ENCODE peak calls at places on chromosomes 12 and 14, in seven cellular contexts. U, L, S, J, E, C and X are unnamed samples.
A peak's percentile ranks its signal among the peaks of the same experiment; 100 is the strongest.

GRCh38 chr12:108210001-108210400 is 80.9 kb downstream of the WSCD2 start:
- DNase-seq in U (no peak), E (no peak), L (no peak), C (no peak), S (no peak), J (no peak), X (no peak)

GRCh38 chr12:25816637-25817036 is 141.8 kb upstream of the RASSF8 start:
- DNase-seq in E (no peak), J (no peak), U (no peak), L (no peak), S (no peak), C (no peak), X (no peak)

GRCh38 chr14:83838221-83838620 is 1691.7 kb upstream of the FLRT2 start:
- DNase-seq in L (no peak), E (no peak), U (no peak), S (no peak), C (no peak), J (no peak), X (no peak)

GRCh38 chr12:107759410-107759809 is 1.5 kb downstream of the PRDM4 start:
- DNase-seq in U (peak; percentile 53), C (no peak), S (no peak), E (no peak), J (no peak), L (no peak), X (peak; percentile 45)

GRCh38 chr12:56299308-56299852 is 750 bp downstream of the CS start:
- DNase-seq in S (no peak), C (no peak), L (no peak), J (no peak), E (no peak), U (peak; percentile 51), X (peak; percentile 31)

GRCh38 chr12:49872381-49872780 is 29.5 kb upstream of the BCDIN3D start:
- DNase-seq in U (no peak), J (no peak), L (no peak), C (no peak), S (no peak), E (no peak), X (no peak)

GRCh38 chr12:92472198-92472597 is 230.6 kb upstream of the PLEKHG7 start:
- DNase-seq in C (no peak), S (no peak), E (no peak), L (no peak), J (no peak), U (no peak), X (no peak)

GRCh38 chr14:75562048-75562447 is 16.4 kb upstream of the FLVCR2 start:
- DNase-seq in S (no peak), U (no peak), J (no peak), E (no peak), L (no peak), C (no peak), X (peak; percentile 65)

GRCh38 chr12:24770334-24770733 is 178.6 kb downstream of the BCAT1 start:
- DNase-seq in L (no peak), E (no peak), S (no peak), U (no peak), J (no peak), C (no peak), X (no peak)

DNA sequence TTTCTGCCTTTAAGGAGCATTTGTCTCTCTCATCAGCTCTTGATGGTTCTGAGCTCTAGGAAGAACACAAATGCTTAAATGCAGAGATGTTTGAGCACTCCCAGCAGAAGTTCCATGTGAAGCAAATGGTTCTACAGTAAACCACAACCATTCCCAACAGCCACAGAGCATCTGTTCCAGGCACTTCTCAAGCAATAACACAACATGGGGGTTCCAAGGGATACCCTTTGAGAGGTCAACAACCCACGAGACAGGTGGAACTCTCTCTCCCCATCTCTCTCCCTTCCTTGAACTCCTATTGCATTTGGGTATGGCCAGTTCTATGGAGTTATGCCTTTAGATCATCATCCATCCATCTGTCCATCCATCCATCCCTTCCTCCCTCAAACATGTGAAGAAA is 5.2 kb upstream of the COL2A1 start:
- DNase-seq in J (no peak), E (no peak), L (no peak), U (no peak), S (no peak), C (no peak), X (no peak)
- H3K27me3 ChIP-seq in J (peaks cover 67% of the 10 kb centered on the region), E (peaks cover 13% of the 10 kb centered on the region), L (peaks cover 60% of the 10 kb centered on the region), U (peaks cover 64% of the 10 kb centered on the region), S (peaks cover 35% of the 10 kb centered on the region), C (peaks cover 38% of the 10 kb centered on the region), X (peaks cover 27% of the 10 kb centered on the region)

GRCh38 chr12:8746046-8746445 is 48.3 kb downstream of the RIMKLB start:
- DNase-seq in S (no peak), J (no peak), C (no peak), U (no peak), L (no peak), E (no peak), X (no peak)
- H3K27me3 ChIP-seq in S (no peaks in the 10 kb centered on the region), J (no peaks in the 10 kb centered on the region), C (no peaks in the 10 kb centered on the region), U (no peaks in the 10 kb centered on the region), L (no peaks in the 10 kb centered on the region), E (no peaks in the 10 kb centered on the region), X (no peaks in the 10 kb centered on the region)

DNA sequence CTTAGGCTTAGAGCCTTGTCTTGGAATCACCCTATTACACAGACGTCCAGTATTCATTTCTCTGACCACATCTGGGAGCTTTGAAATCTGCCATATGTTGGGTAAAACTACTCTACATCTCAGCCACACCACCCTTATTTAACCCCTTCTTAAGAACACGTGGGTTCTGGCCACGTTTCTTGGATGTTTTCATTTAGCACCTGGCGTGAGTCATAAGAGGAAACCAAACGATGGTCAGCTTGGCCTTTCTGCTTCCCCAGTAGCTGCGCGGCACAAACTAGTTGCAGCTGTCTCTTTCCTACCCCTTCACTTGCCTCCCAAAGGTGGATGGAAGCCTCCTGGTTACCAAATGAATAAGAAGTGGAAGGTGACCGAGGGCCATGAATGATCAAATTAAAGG is 153.9 kb downstream of the ZNF664 start:
- DNase-seq in J (no peak), E (no peak), U (no peak), S (no peak), L (no peak), C (no peak), X (no peak)
- H3K27me3 ChIP-seq in J (peaks cover 20% of the 10 kb centered on the region), E (no peaks in the 10 kb centered on the region), U (no peaks in the 10 kb centered on the region), S (no peaks in the 10 kb centered on the region), L (no peaks in the 10 kb centered on the region), C (no peaks in the 10 kb centered on the region), X (no peaks in the 10 kb centered on the region)

GRCh38 chr12:54641089-54641488 is 6.4 kb upstream of the LACRT start:
- DNase-seq in E (peak; percentile 88), U (no peak), C (no peak), J (no peak), L (no peak), S (no peak), X (no peak)
- H3K27me3 ChIP-seq in E (no peaks in the 10 kb centered on the region), U (no peaks in the 10 kb centered on the region), C (peaks cover 8% of the 10 kb centered on the region), J (peaks cover 23% of the 10 kb centered on the region), L (no peaks in the 10 kb centered on the region), S (no peaks in the 10 kb centered on the region), X (no peaks in the 10 kb centered on the region)